ENCODE peak calls at places on chromosome 9, in eight cellular contexts. One of them, this sample, is unnamed. For H3K36me3, the result is how much of the 10 kb centered on the place peaks cover.

GRCh38 chr9:35518981-35519679 is 29.2 kb downstream of the RUSC2 start:
- DNase-seq in transverse colon: no peak
- DNase-seq in OCI-LY7: no peak
- DNase-seq in right atrium auricular region: no peak
- DNase-seq in ovary: no peak
- DNase-seq in lower lobe of right lung: no peak
- DNase-seq in fibroblast of lung: peak
- DNase-seq in colonic mucosa: no peak
- DNase-seq in this sample: no peak

GRCh38 chr9:114156658-114157421 is 1.5 kb downstream of the COL27A1 start:
- DNase-seq in right atrium auricular region: peak
- DNase-seq in colonic mucosa: peak
- DNase-seq in lower lobe of right lung: peak
- DNase-seq in fibroblast of lung: peak
- DNase-seq in OCI-LY7: no peak
- DNase-seq in ovary: peak
- DNase-seq in transverse colon: peak
- DNase-seq in this sample: no peak

GRCh38 chr9:135146766-135147472 is 59.5 kb downstream of the OLFM1 start:
- DNase-seq in fibroblast of lung: no peak
- DNase-seq in colonic mucosa: no peak
- DNase-seq in ovary: no peak
- DNase-seq in transverse colon: no peak
- DNase-seq in right atrium auricular region: no peak
- DNase-seq in lower lobe of right lung: no peak
- DNase-seq in OCI-LY7: no peak
- DNase-seq in this sample: no peak

GRCh38 chr9:6931913-6932312 is 174.1 kb downstream of the KDM4C start:
- DNase-seq in fibroblast of lung: peak
- DNase-seq in lower lobe of right lung: no peak
- DNase-seq in right atrium auricular region: peak
- DNase-seq in colonic mucosa: no peak
- DNase-seq in transverse colon: peak
- DNase-seq in OCI-LY7: no peak
- DNase-seq in ovary: no peak
- DNase-seq in this sample: no peak

GRCh38 chr9:1530681-1531080 is 480.5 kb downstream of the DMRT2 start:
- DNase-seq in colonic mucosa: no peak
- DNase-seq in lower lobe of right lung: no peak
- DNase-seq in ovary: no peak
- DNase-seq in right atrium auricular region: no peak
- DNase-seq in transverse colon: no peak
- DNase-seq in OCI-LY7: no peak
- DNase-seq in fibroblast of lung: no peak
- DNase-seq in this sample: no peak

GRCh38 chr9:99509900-99510299 is 287.8 kb downstream of the SEC61B start:
- DNase-seq in transverse colon: no peak
- DNase-seq in ovary: no peak
- DNase-seq in colonic mucosa: no peak
- DNase-seq in OCI-LY7: no peak
- DNase-seq in fibroblast of lung: no peak
- DNase-seq in right atrium auricular region: no peak
- DNase-seq in lower lobe of right lung: no peak
- DNase-seq in this sample: no peak

GRCh38 chr9:26665676-26666075 is 226.9 kb downstream of the CAAP1 start:
- DNase-seq in transverse colon: no peak
- DNase-seq in right atrium auricular region: no peak
- DNase-seq in fibroblast of lung: no peak
- DNase-seq in ovary: no peak
- DNase-seq in OCI-LY7: no peak
- DNase-seq in lower lobe of right lung: no peak
- DNase-seq in colonic mucosa: no peak
- DNase-seq in this sample: no peak

GRCh38 chr9:97487107-97487506 is 14.4 kb upstream of the TMOD1 start:
- DNase-seq in lower lobe of right lung: no peak
- DNase-seq in ovary: no peak
- DNase-seq in right atrium auricular region: no peak
- DNase-seq in transverse colon: no peak
- DNase-seq in OCI-LY7: no peak
- DNase-seq in colonic mucosa: no peak
- DNase-seq in fibroblast of lung: peak
- DNase-seq in this sample: no peak

GRCh38 chr9:70635790-70636189 is 221.3 kb upstream of the KLF9 start:
- DNase-seq in lower lobe of right lung: no peak
- DNase-seq in ovary: no peak
- DNase-seq in OCI-LY7: no peak
- DNase-seq in colonic mucosa: no peak
- DNase-seq in transverse colon: no peak
- DNase-seq in fibroblast of lung: no peak
- DNase-seq in right atrium auricular region: no peak
- DNase-seq in this sample: no peak

GRCh38 chr9:133113928-133114351 is 7.1 kb downstream of the RALGDS start:
- DNase-seq in colonic mucosa: no peak
- DNase-seq in fibroblast of lung: no peak
- DNase-seq in ovary: peak
- DNase-seq in lower lobe of right lung: peak
- DNase-seq in OCI-LY7: no peak
- DNase-seq in transverse colon: no peak
- DNase-seq in right atrium auricular region: no peak
- DNase-seq in this sample: no peak

GRCh38 chr9:81477669-81478068 is 211.7 kb downstream of the TLE1 start:
- DNase-seq in colonic mucosa: no peak
- DNase-seq in lower lobe of right lung: no peak
- DNase-seq in transverse colon: no peak
- DNase-seq in right atrium auricular region: no peak
- DNase-seq in ovary: no peak
- DNase-seq in OCI-LY7: no peak
- DNase-seq in fibroblast of lung: no peak
- DNase-seq in this sample: peak

GRCh38 chr9:90307177-90307833 is 335.3 kb downstream of the DIRAS2 start:
- DNase-seq in ovary: no peak
- DNase-seq in fibroblast of lung: peak
- DNase-seq in OCI-LY7: no peak
- DNase-seq in lower lobe of right lung: no peak
- DNase-seq in transverse colon: no peak
- DNase-seq in colonic mucosa: no peak
- DNase-seq in right atrium auricular region: no peak
- DNase-seq in this sample: no peak

GRCh38 chr9:33881635-33882034 is 64.7 kb downstream of the UBE2R2 start:
- DNase-seq in ovary: no peak
- DNase-seq in lower lobe of right lung: no peak
- DNase-seq in colonic mucosa: no peak
- DNase-seq in fibroblast of lung: peak
- DNase-seq in OCI-LY7: no peak
- DNase-seq in right atrium auricular region: no peak
- DNase-seq in transverse colon: no peak
- DNase-seq in this sample: no peak

GRCh38 chr9:116154976-116155699 is 1.5 kb downstream of the PAPPA start:
- DNase-seq in right atrium auricular region: no peak
- DNase-seq in colonic mucosa: no peak
- DNase-seq in lower lobe of right lung: no peak
- DNase-seq in fibroblast of lung: peak
- DNase-seq in transverse colon: no peak
- DNase-seq in OCI-LY7: no peak
- DNase-seq in ovary: peak
- DNase-seq in this sample: no peak

GRCh38 chr9:17402309-17402708 is 176.6 kb upstream of the SH3GL2 start:
- DNase-seq in ovary: no peak
- DNase-seq in fibroblast of lung: peak
- DNase-seq in colonic mucosa: no peak
- DNase-seq in OCI-LY7: no peak
- DNase-seq in right atrium auricular region: no peak
- DNase-seq in transverse colon: no peak
- DNase-seq in lower lobe of right lung: no peak
- DNase-seq in this sample: no peak

GRCh38 chr9:34512131-34513078 is 10.4 kb downstream of the ENHO start:
- DNase-seq in ovary: no peak
- DNase-seq in right atrium auricular region: no peak
- DNase-seq in OCI-LY7: no peak
- DNase-seq in colonic mucosa: no peak
- DNase-seq in lower lobe of right lung: no peak
- DNase-seq in transverse colon: no peak
- DNase-seq in fibroblast of lung: no peak
- DNase-seq in this sample: no peak

GRCh38 chr9:63859475-63860215 is 1425.4 kb downstream of the FOXD4L5 start:
- DNase-seq in transverse colon: no peak
- DNase-seq in fibroblast of lung: no peak
- DNase-seq in right atrium auricular region: no peak
- DNase-seq in OCI-LY7: no peak
- DNase-seq in ovary: peak
- DNase-seq in lower lobe of right lung: peak
- DNase-seq in colonic mucosa: peak
- DNase-seq in this sample: no peak

GRCh38 chr9:5263568-5264218 is 32.5 kb downstream of the INSL4 start:
- DNase-seq in ovary: no peak
- DNase-seq in fibroblast of lung: peak
- DNase-seq in right atrium auricular region: no peak
- DNase-seq in OCI-LY7: peak
- DNase-seq in colonic mucosa: no peak
- DNase-seq in lower lobe of right lung: no peak
- DNase-seq in transverse colon: no peak
- DNase-seq in this sample: no peak
- TF ChIP-seq CTCF in ovary: no peak
- TF ChIP-seq CTCF in fibroblast of lung: no peak
- TF ChIP-seq CTCF in right atrium auricular region: no peak
- TF ChIP-seq CTCF in OCI-LY7: peak
- TF ChIP-seq CTCF in colonic mucosa: no peak
- TF ChIP-seq CTCF in lower lobe of right lung: peak
- TF ChIP-seq CTCF in transverse colon: no peak
- TF ChIP-seq CTCF in this sample: no peak

GRCh38 chr9:131187957-131188356 is 62.6 kb downstream of the NUP214 start:
- DNase-seq in OCI-LY7: no peak
- DNase-seq in transverse colon: no peak
- DNase-seq in ovary: no peak
- DNase-seq in lower lobe of right lung: no peak
- DNase-seq in right atrium auricular region: no peak
- DNase-seq in fibroblast of lung: no peak
- DNase-seq in colonic mucosa: no peak
- DNase-seq in this sample: no peak

GRCh38 chr9:131190191-131190590 is 64.8 kb downstream of the NUP214 start:
- DNase-seq in transverse colon: no peak
- DNase-seq in ovary: no peak
- DNase-seq in fibroblast of lung: no peak
- DNase-seq in colonic mucosa: no peak
- DNase-seq in OCI-LY7: no peak
- DNase-seq in lower lobe of right lung: no peak
- DNase-seq in right atrium auricular region: no peak
- DNase-seq in this sample: no peak

GRCh38 chr9:131191857-131192256 is 66.5 kb downstream of the NUP214 start:
- DNase-seq in right atrium auricular region: no peak
- DNase-seq in fibroblast of lung: no peak
- DNase-seq in transverse colon: no peak
- DNase-seq in OCI-LY7: no peak
- DNase-seq in lower lobe of right lung: no peak
- DNase-seq in ovary: no peak
- DNase-seq in colonic mucosa: no peak
- DNase-seq in this sample: no peak

GRCh38 chr9:131186622-131187021 is 61.2 kb downstream of the NUP214 start:
- DNase-seq in lower lobe of right lung: no peak
- DNase-seq in fibroblast of lung: no peak
- DNase-seq in transverse colon: no peak
- DNase-seq in right atrium auricular region: no peak
- DNase-seq in OCI-LY7: no peak
- DNase-seq in ovary: no peak
- DNase-seq in colonic mucosa: no peak
- DNase-seq in this sample: no peak

GRCh38 chr9:131188986-131189385 is 63.6 kb downstream of the NUP214 start:
- DNase-seq in right atrium auricular region: no peak
- DNase-seq in colonic mucosa: no peak
- DNase-seq in lower lobe of right lung: no peak
- DNase-seq in transverse colon: no peak
- DNase-seq in ovary: no peak
- DNase-seq in fibroblast of lung: no peak
- DNase-seq in OCI-LY7: no peak
- DNase-seq in this sample: no peak
- H3K36me3 ChIP-seq in right atrium auricular region: under half
- H3K36me3 ChIP-seq in colonic mucosa: under half
- H3K36me3 ChIP-seq in lower lobe of right lung: half or more
- H3K36me3 ChIP-seq in transverse colon: under half
- H3K36me3 ChIP-seq in ovary: under half
- H3K36me3 ChIP-seq in fibroblast of lung: under half
- H3K36me3 ChIP-seq in OCI-LY7: half or more
- H3K36me3 ChIP-seq in this sample: under half

GRCh38 chr9:95129651-95130291 is 187.7 kb downstream of the FANCC start:
- DNase-seq in fibroblast of lung: no peak
- DNase-seq in colonic mucosa: no peak
- DNase-seq in ovary: no peak
- DNase-seq in transverse colon: no peak
- DNase-seq in right atrium auricular region: no peak
- DNase-seq in OCI-LY7: no peak
- DNase-seq in lower lobe of right lung: no peak
- DNase-seq in this sample: no peak

GRCh38 chr9:95126739-95127138 is 190.8 kb downstream of the FANCC start:
- DNase-seq in right atrium auricular region: peak
- DNase-seq in OCI-LY7: no peak
- DNase-seq in lower lobe of right lung: no peak
- DNase-seq in colonic mucosa: no peak
- DNase-seq in fibroblast of lung: no peak
- DNase-seq in transverse colon: no peak
- DNase-seq in ovary: no peak
- DNase-seq in this sample: no peak

GRCh38 chr9:95128177-95128524 is 189.4 kb downstream of the FANCC start:
- DNase-seq in transverse colon: no peak
- DNase-seq in OCI-LY7: no peak
- DNase-seq in ovary: no peak
- DNase-seq in colonic mucosa: no peak
- DNase-seq in lower lobe of right lung: no peak
- DNase-seq in fibroblast of lung: no peak
- DNase-seq in right atrium auricular region: no peak
- DNase-seq in this sample: no peak

GRCh38 chr9:95125652-95126051 is 191.9 kb downstream of the FANCC start:
- DNase-seq in transverse colon: no peak
- DNase-seq in OCI-LY7: no peak
- DNase-seq in lower lobe of right lung: no peak
- DNase-seq in colonic mucosa: no peak
- DNase-seq in fibroblast of lung: no peak
- DNase-seq in ovary: no peak
- DNase-seq in right atrium auricular region: no peak
- DNase-seq in this sample: no peak

GRCh38 chr9:95127249-95128176 is 190.0 kb downstream of the FANCC start:
- DNase-seq in colonic mucosa: peak
- DNase-seq in transverse colon: peak
- DNase-seq in ovary: peak
- DNase-seq in OCI-LY7: peak
- DNase-seq in right atrium auricular region: peak
- DNase-seq in fibroblast of lung: peak
- DNase-seq in lower lobe of right lung: peak
- DNase-seq in this sample: no peak
- H3K4me3 ChIP-seq in colonic mucosa: no peak
- H3K4me3 ChIP-seq in transverse colon: no peak
- H3K4me3 ChIP-seq in ovary: peak
- H3K4me3 ChIP-seq in OCI-LY7: no peak
- H3K4me3 ChIP-seq in right atrium auricular region: peak
- H3K4me3 ChIP-seq in fibroblast of lung: peak
- H3K4me3 ChIP-seq in lower lobe of right lung: peak
- H3K4me3 ChIP-seq in this sample: peak

DNA sequence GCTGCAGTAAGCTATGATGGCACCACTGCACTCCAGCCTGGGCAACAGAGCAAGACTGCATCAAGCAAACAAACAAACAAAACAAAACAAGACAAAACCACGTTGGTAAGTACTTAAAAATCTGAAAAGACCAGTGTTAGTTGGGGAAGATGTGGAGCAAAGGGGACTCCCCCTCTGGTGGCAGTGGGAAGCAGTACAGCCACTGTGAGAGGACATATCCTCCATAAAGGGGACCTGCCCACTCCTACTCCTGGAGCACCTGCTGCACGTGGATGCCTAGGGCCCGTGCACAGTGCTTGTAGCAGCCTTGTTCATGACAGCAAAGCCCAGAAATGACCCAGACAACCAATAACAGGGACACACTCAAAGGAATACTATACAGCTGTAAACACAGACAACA is 17.0 kb upstream of the IPPK start:
- DNase-seq in transverse colon: no peak
- DNase-seq in ovary: no peak
- DNase-seq in lower lobe of right lung: no peak
- DNase-seq in right atrium auricular region: no peak
- DNase-seq in colonic mucosa: no peak
- DNase-seq in OCI-LY7: peak
- DNase-seq in fibroblast of lung: no peak
- DNase-seq in this sample: no peak
- TF ChIP-seq CTCF in transverse colon: no peak
- TF ChIP-seq CTCF in ovary: no peak
- TF ChIP-seq CTCF in lower lobe of right lung: no peak
- TF ChIP-seq CTCF in right atrium auricular region: no peak
- TF ChIP-seq CTCF in colonic mucosa: no peak
- TF ChIP-seq CTCF in OCI-LY7: peak
- TF ChIP-seq CTCF in fibroblast of lung: peak
- TF ChIP-seq CTCF in this sample: peak